ENCODE peak calls at places on chromosomes 5 and 9, in four cellular contexts. One of them, this sample, is unnamed.

GRCh38 chr5:20113031-20113685 is 125.2 kb upstream of the CDH18 start:
- DNase-seq in EH: no peak
- DNase-seq in iris pigment epithelial cell: peak; percentile 50
- DNase-seq in bronchial epithelial cell: no peak
- DNase-seq in this sample: no peak

GRCh38 chr5:169272731-169273401 is 28.1 kb downstream of the SLIT3 start:
- DNase-seq in EH: no peak
- DNase-seq in iris pigment epithelial cell: no peak
- DNase-seq in bronchial epithelial cell: no peak
- DNase-seq in this sample: no peak

GRCh38 chr5:127298623-127299022 is 8.0 kb downstream of the MEGF10 start:
- DNase-seq in EH: no peak
- DNase-seq in iris pigment epithelial cell: no peak
- DNase-seq in bronchial epithelial cell: no peak
- DNase-seq in this sample: no peak

GRCh38 chr5:159971931-159972461 is 36.9 kb upstream of the TTC1 start:
- DNase-seq in EH: no peak
- DNase-seq in iris pigment epithelial cell: no peak
- DNase-seq in bronchial epithelial cell: no peak
- DNase-seq in this sample: no peak

GRCh38 chr9:133604214-133604613 is 5.0 kb downstream of the FAM163B start:
- DNase-seq in EH: no peak
- DNase-seq in iris pigment epithelial cell: no peak
- DNase-seq in bronchial epithelial cell: no peak
- DNase-seq in this sample: no peak

GRCh38 chr5:156532921-156533320 is 206.0 kb downstream of the SGCD start:
- DNase-seq in EH: no peak
- DNase-seq in iris pigment epithelial cell: no peak
- DNase-seq in bronchial epithelial cell: no peak
- DNase-seq in this sample: no peak

GRCh38 chr5:50440651-50441478 is at the start of gene EMB:
- DNase-seq in EH: peak; percentile 28
- DNase-seq in iris pigment epithelial cell: peak; percentile 1
- DNase-seq in bronchial epithelial cell: peak; percentile 63
- DNase-seq in this sample: no peak

GRCh38 chr5:36815871-36816270 is 60.7 kb upstream of the NIPBL start:
- DNase-seq in EH: no peak
- DNase-seq in iris pigment epithelial cell: no peak
- DNase-seq in bronchial epithelial cell: no peak
- DNase-seq in this sample: no peak

GRCh38 chr9:69671904-69672827 is at the start of gene APBA1:
- DNase-seq in EH: peak; percentile 72
- DNase-seq in iris pigment epithelial cell: peak; percentile 32
- DNase-seq in bronchial epithelial cell: no peak
- DNase-seq in this sample: peak; percentile 34

GRCh38 chr9:72960446-72960845 is 7.6 kb upstream of the ALDH1A1 start:
- DNase-seq in EH: peak; percentile 19
- DNase-seq in iris pigment epithelial cell: no peak
- DNase-seq in bronchial epithelial cell: peak; percentile 77
- DNase-seq in this sample: no peak

GRCh38 chr5:148623741-148624140 is 30.6 kb downstream of the HTR4 start:
- DNase-seq in EH: peak; percentile 1
- DNase-seq in iris pigment epithelial cell: peak; percentile 8
- DNase-seq in bronchial epithelial cell: peak; percentile 57
- DNase-seq in this sample: no peak

GRCh38 chr9:114805670-114806551 is at the start of gene TNFSF15:
- DNase-seq in EH: peak; percentile 16
- DNase-seq in iris pigment epithelial cell: peak; percentile 61
- DNase-seq in bronchial epithelial cell: peak; percentile 85
- DNase-seq in this sample: peak; percentile 78

GRCh38 chr5:132475531-132475930 is 15.0 kb downstream of the IRF1 start:
- DNase-seq in EH: no peak
- DNase-seq in iris pigment epithelial cell: no peak
- DNase-seq in bronchial epithelial cell: no peak
- DNase-seq in this sample: no peak

GRCh38 chr9:126294331-126295081 is 32.1 kb upstream of the MVB12B start:
- DNase-seq in EH: no peak
- DNase-seq in iris pigment epithelial cell: no peak
- DNase-seq in bronchial epithelial cell: no peak
- DNase-seq in this sample: no peak

GRCh38 chr5:40594811-40595210 is 84.9 kb upstream of the PTGER4 start:
- DNase-seq in EH: peak; percentile 62
- DNase-seq in iris pigment epithelial cell: peak; percentile 52
- DNase-seq in bronchial epithelial cell: peak; percentile 13
- DNase-seq in this sample: no peak

GRCh38 chr5:40202852-40203440 is 476.8 kb upstream of the PTGER4 start:
- DNase-seq in EH: no peak
- DNase-seq in iris pigment epithelial cell: no peak
- DNase-seq in bronchial epithelial cell: no peak
- DNase-seq in this sample: no peak

GRCh38 chr9:70031141-70031545 is 12.5 kb upstream of the MAMDC2 start:
- DNase-seq in EH: peak; percentile 58
- DNase-seq in iris pigment epithelial cell: peak; percentile 87
- DNase-seq in bronchial epithelial cell: peak; percentile 68
- DNase-seq in this sample: peak; percentile 78

GRCh38 chr9:37862530-37862929 is 41.4 kb downstream of the SLC25A51 start:
- DNase-seq in EH: no peak
- DNase-seq in iris pigment epithelial cell: peak; percentile 15
- DNase-seq in bronchial epithelial cell: no peak
- DNase-seq in this sample: no peak

GRCh38 chr9:128406848-128407391 is 13.7 kb upstream of the CERCAM start:
- DNase-seq in EH: peak; percentile 56
- DNase-seq in iris pigment epithelial cell: peak; percentile 47
- DNase-seq in bronchial epithelial cell: no peak
- DNase-seq in this sample: no peak

GRCh38 chr5:1297243-1297642 is 2.4 kb upstream of the TERT start:
- DNase-seq in EH: no peak
- DNase-seq in iris pigment epithelial cell: no peak
- DNase-seq in bronchial epithelial cell: no peak
- DNase-seq in this sample: no peak

GRCh38 chr5:170120576-170120975 is 14.9 kb downstream of the FOXI1 start:
- DNase-seq in EH: peak; percentile 85
- DNase-seq in iris pigment epithelial cell: peak; percentile 68
- DNase-seq in bronchial epithelial cell: peak; percentile 70
- DNase-seq in this sample: peak; percentile 33

GRCh38 chr5:108093186-108093585 is 288.7 kb downstream of the FBXL17 start:
- DNase-seq in EH: peak; percentile 44
- DNase-seq in iris pigment epithelial cell: peak; percentile 38
- DNase-seq in bronchial epithelial cell: peak; percentile 11
- DNase-seq in this sample: peak; percentile 24

GRCh38 chr5:16849821-16850220 is 86.3 kb downstream of the MYO10 start:
- DNase-seq in EH: no peak
- DNase-seq in iris pigment epithelial cell: no peak
- DNase-seq in bronchial epithelial cell: no peak
- DNase-seq in this sample: no peak

GRCh38 chr5:159341914-159342313 is 11.6 kb upstream of the IL12B start:
- DNase-seq in EH: peak; percentile 91
- DNase-seq in iris pigment epithelial cell: peak; percentile 84
- DNase-seq in bronchial epithelial cell: peak; percentile 89
- DNase-seq in this sample: peak; percentile 79

GRCh38 chr9:6584881-6585597 is 60.5 kb downstream of the GLDC start:
- DNase-seq in EH: peak; percentile 32
- DNase-seq in iris pigment epithelial cell: peak; percentile 37
- DNase-seq in bronchial epithelial cell: peak; percentile 53
- DNase-seq in this sample: peak; percentile 49

GRCh38 chr5:115460476-115460875 is 84.1 kb downstream of the FEM1C start:
- DNase-seq in EH: peak; percentile 92
- DNase-seq in iris pigment epithelial cell: peak; percentile 88
- DNase-seq in bronchial epithelial cell: peak; percentile 93
- DNase-seq in this sample: no peak

GRCh38 chr5:43152946-43153345 is 32.2 kb downstream of the ZNF131 start:
- DNase-seq in EH: peak; percentile 66
- DNase-seq in iris pigment epithelial cell: peak; percentile 62
- DNase-seq in bronchial epithelial cell: no peak
- DNase-seq in this sample: peak; percentile 39

GRCh38 chr5:180291234-180291940 is 496 bp downstream of the MAPK9 start:
- DNase-seq in EH: peak; percentile 32
- DNase-seq in iris pigment epithelial cell: no peak
- DNase-seq in bronchial epithelial cell: no peak
- DNase-seq in this sample: no peak

GRCh38 chr9:4327504-4328191 is 27.8 kb upstream of the GLIS3 start:
- DNase-seq in EH: peak; percentile 80
- DNase-seq in iris pigment epithelial cell: peak; percentile 77
- DNase-seq in bronchial epithelial cell: peak; percentile 29
- DNase-seq in this sample: peak; percentile 48

GRCh38 chr5:78958672-78959410 is 26.3 kb downstream of the ARSB start:
- DNase-seq in EH: no peak
- DNase-seq in iris pigment epithelial cell: no peak
- DNase-seq in bronchial epithelial cell: no peak
- DNase-seq in this sample: no peak

GRCh38 chr5:89313044-89313443 is 430.1 kb upstream of the MEF2C start:
- DNase-seq in EH: peak; percentile 49
- DNase-seq in iris pigment epithelial cell: peak; percentile 47
- DNase-seq in bronchial epithelial cell: peak; percentile 95
- DNase-seq in this sample: no peak

This sample was measured in fibroblast of villous mesenchyme.